ENCODE peak calls at places on chromosomes 7 and 10, in nine cellular contexts. L, Q, G, P, E, F, N, Y and H are unnamed samples.

GRCh38 chr10:115141254-115141653 is 48.1 kb downstream of the ATRNL1 start:
- ATAC-seq in F (no peak), G (no peak), L (no peak), Q (no peak), P (no peak), N (no peak), E (no peak), Y (no peak), H (no peak)

GRCh38 chr7:135326636-135327280 is 93.1 kb downstream of the STRA8 start:
- ATAC-seq in E (no peak), P (no peak), N (no peak), G (no peak), L (no peak), Y (no peak), F (no peak), Q (no peak), H (no peak)

GRCh38 chr7:57404343-57404966 is 45.5 kb upstream of the ZNF716 start:
- ATAC-seq in Q (peak; percentile 98), G (peak; percentile 91), E (no peak), F (no peak), L (no peak), P (peak; percentile 36), Y (no peak), N (no peak), H (no peak)

GRCh38 chr10:107442035-107442505 is 277.6 kb upstream of the SORCS1 start:
- ATAC-seq in Y (no peak), N (no peak), E (peak; percentile 62), G (no peak), Q (no peak), L (peak; percentile 96), P (no peak), F (no peak), H (no peak)

GRCh38 chr10:84845628-84846261 is 517.4 kb downstream of the CCSER2 start:
- ATAC-seq in F (peak; percentile 70), L (peak; percentile 83), Q (peak; percentile 78), E (no peak), N (peak; percentile 99), P (no peak), Y (peak; percentile 75), G (peak; percentile 71), H (no peak)

GRCh38 chr10:71459513-71459912 is 62.8 kb downstream of the CDH23 start:
- ATAC-seq in E (no peak), P (no peak), Q (no peak), L (no peak), G (no peak), Y (peak; percentile 63), F (no peak), N (peak; percentile 55), H (no peak)

GRCh38 chr10:86801995-86802394 is 45.6 kb downstream of the BMPR1A start:
- ATAC-seq in L (peak; percentile 12), Q (peak; percentile 38), N (no peak), Y (peak; percentile 35), P (no peak), F (no peak), G (no peak), E (no peak), H (no peak)

GRCh38 chr7:45123913-45124312 is 12.4 kb upstream of the TBRG4 start:
- ATAC-seq in N (peak; percentile 69), L (no peak), P (no peak), E (no peak), Y (no peak), F (peak; percentile 17), G (no peak), Q (no peak), H (no peak)

GRCh38 chr7:157975401-157976372 is 611.9 kb downstream of the PTPRN2 start:
- ATAC-seq in N (no peak), L (no peak), Q (no peak), F (no peak), E (no peak), Y (peak; percentile 38), P (no peak), G (no peak), H (no peak)

GRCh38 chr7:2120251-2120660 is 112.5 kb downstream of the MAD1L1 start:
- ATAC-seq in N (no peak), L (no peak), P (no peak), Y (no peak), G (no peak), F (no peak), Q (no peak), E (no peak), H (no peak)

GRCh38 chr7:131071786-131072504 is 255.7 kb upstream of the MKLN1 start:
- ATAC-seq in Y (no peak), F (peak; percentile 38), L (no peak), G (peak; percentile 84), E (no peak), Q (peak; percentile 60), N (no peak), P (peak; percentile 10), H (peak; percentile 51)

GRCh38 chr10:75303045-75303777 is 67.5 kb upstream of the COMTD1 start:
- ATAC-seq in Q (no peak), E (peak; percentile 48), N (peak; percentile 46), F (no peak), L (no peak), P (no peak), G (peak; percentile 64), Y (no peak), H (peak; percentile 46)

GRCh38 chr10:79128923-79129305 is 60.1 kb downstream of the ZMIZ1 start:
- ATAC-seq in Q (no peak), E (no peak), P (no peak), N (no peak), L (no peak), G (no peak), F (no peak), Y (no peak), H (no peak)

DNA sequence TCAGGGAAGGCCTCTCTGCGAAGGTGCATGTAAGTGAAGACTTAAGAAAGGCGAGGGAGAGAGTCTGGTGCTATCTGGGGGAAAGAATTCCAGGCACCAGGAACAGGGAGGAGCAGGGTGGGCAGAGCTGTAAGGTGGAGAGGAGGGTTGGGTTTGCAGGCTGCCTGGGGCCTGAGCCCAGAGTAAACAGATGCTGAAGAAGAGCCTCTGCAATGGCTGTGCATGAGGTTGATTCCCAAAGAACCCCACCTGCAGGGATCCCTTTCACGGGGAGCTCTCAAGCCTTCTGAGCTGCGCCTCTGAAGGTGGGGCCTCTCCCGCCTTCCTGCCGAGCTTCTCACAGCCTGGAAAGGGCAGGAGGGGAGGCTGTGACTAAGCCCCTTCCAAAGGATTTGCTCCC is 115.1 kb downstream of the RNF216 start:
- ATAC-seq in L (no peak), N (no peak), F (no peak), P (no peak), Y (peak; percentile 20), E (no peak), Q (no peak), G (no peak), H (no peak)
- H3K4me1 ChIP-seq in L (peaks cover 21% of the 10 kb centered on the region), N (peaks cover 13% of the 10 kb centered on the region), F (peaks cover 39% of the 10 kb centered on the region), P (peaks cover 26% of the 10 kb centered on the region), Y (peaks cover 4% of the 10 kb centered on the region), E (peaks cover 18% of the 10 kb centered on the region), Q (peaks cover 15% of the 10 kb centered on the region), G (peaks cover 8% of the 10 kb centered on the region), H (no peaks in the 10 kb centered on the region)

DNA sequence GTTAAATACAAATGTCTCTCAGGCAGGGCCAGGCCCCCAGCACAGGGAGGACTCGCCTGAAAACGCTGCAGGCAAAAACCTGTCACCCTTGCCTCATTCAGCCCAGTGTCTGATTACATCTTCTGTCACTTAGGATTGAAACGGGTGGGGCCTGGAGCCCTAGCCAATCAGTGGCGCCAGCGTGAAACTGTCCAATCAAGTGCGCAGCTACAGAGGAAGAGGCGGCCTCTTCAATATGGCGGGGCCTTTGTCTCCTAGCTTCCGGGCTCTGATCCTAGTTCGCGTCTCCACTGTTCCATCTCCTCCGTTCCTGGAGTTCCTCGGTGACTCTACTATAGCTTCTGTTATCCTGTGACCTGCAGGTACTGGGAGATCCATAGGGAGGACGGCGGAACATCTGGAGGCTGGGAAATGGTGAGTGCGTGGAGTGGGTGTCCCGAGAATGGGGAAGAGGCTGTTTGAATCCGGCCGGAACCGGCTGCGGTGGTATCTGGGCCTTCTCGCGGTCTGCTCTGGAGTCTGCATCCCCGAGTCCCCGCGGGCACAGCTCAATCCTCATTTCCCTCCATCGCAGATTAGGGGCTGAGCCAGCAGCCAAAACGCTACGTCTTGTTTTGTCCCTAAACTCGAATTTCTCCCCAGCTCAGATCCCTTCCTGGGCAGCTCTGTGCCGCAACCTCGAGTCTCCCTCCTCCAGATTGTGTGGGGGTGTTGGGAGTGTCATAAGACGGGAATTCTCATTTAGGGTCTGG is at the start of gene ZNF736:
- ATAC-seq in N (no peak), F (peak; percentile 98), L (peak; percentile 99), P (peak; percentile 100), Q (peak; percentile 100), Y (no peak), E (peak; percentile 100), G (peak; percentile 100), H (peak; percentile 100)
- TF ChIP-seq POLR2A in N (no peak), F (peak; percentile 66), L (peak; percentile 93), P (no peak), Q (no peak), Y (no peak), E (peak; percentile 84), G (peak; percentile 86), H (peak; percentile 22)

DNA sequence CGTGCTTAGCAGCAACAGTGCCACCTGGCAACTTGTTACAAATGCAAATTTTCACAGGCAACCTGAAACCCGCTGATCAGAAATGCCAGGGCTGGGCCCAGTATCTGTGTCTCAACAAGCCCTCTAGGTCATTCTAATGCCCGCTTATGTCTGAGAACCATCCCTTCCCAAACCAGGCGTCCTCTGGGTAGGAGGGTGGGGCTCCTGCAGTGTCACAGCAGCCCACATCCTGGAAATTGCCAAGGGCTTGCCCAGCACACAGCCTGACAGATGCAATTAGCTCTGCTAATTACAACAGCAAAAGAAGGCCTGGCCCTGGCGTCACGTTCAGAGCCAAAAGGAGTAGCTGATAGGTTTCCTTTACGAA is 15.9 kb downstream of the ITPRIP start:
- ATAC-seq in G (no peak), E (no peak), N (no peak), Q (peak; percentile 42), L (peak; percentile 66), Y (no peak), P (no peak), F (no peak), H (no peak)
- H3K4me3 ChIP-seq in G (no peak overlapping the region), E (no peak overlapping the region), N (no peak overlapping the region), Q (no peak overlapping the region), L (no peak overlapping the region), Y (no peak overlapping the region), P (no peak overlapping the region), F (no peak overlapping the region), H (no peak overlapping the region)

GRCh38 chr10:60428387-60428737 is 38.7 kb upstream of the ANK3 start:
- ATAC-seq in E (no peak), P (no peak), Y (no peak), Q (peak; percentile 23), G (no peak), L (no peak), F (no peak), N (no peak), H (no peak)

GRCh38 chr10:60427709-60428386 is 38.2 kb upstream of the ANK3 start:
- ATAC-seq in N (no peak), P (no peak), Q (no peak), Y (peak; percentile 14), F (no peak), L (no peak), G (no peak), E (peak; percentile 52), H (no peak)

GRCh38 chr10:60430017-60430416 is 40.3 kb upstream of the ANK3 start:
- ATAC-seq in E (peak; percentile 74), Q (peak; percentile 62), F (no peak), L (no peak), Y (no peak), N (no peak), G (no peak), P (no peak), H (no peak)

GRCh38 chr10:60430836-60431597 is 41.3 kb upstream of the ANK3 start:
- ATAC-seq in E (no peak), Q (no peak), L (no peak), F (no peak), N (no peak), G (no peak), P (no peak), Y (no peak), H (no peak)

GRCh38 chr10:60429084-60429849 is 39.6 kb upstream of the ANK3 start:
- ATAC-seq in Q (no peak), P (no peak), Y (no peak), F (no peak), N (no peak), G (no peak), L (no peak), E (no peak), H (no peak)
- H3K4me1 ChIP-seq in Q (no peaks in the 10 kb centered on the region), P (no peaks in the 10 kb centered on the region), Y (peaks cover 69% of the 10 kb centered on the region), F (no peaks in the 10 kb centered on the region), N (no peaks in the 10 kb centered on the region), G (no peaks in the 10 kb centered on the region), L (no peaks in the 10 kb centered on the region), E (peaks cover 19% of the 10 kb centered on the region), H (peaks cover 7% of the 10 kb centered on the region)